ENCODE peak calls at places on chromosomes 13 and 19, in six cellular contexts. K, J, O, D, U and G are unnamed samples.

GRCh38 chr13:29905845-29906244 is 55.4 kb upstream of the UBL3 start:
- DNase-seq in K (peak), O (no peak), D (no peak), U (no peak), J (peak), G (no peak)

GRCh38 chr13:75443356-75443958 is 38.5 kb downstream of the TBC1D4 start:
- DNase-seq in O (no peak), J (no peak), D (no peak), U (no peak), K (no peak), G (no peak)

GRCh38 chr19:43526884-43527859 is at the start of gene ETHE1:
- DNase-seq in D (peak), O (no peak), J (peak), K (peak), U (peak), G (peak)

GRCh38 chr13:47250141-47250540 is 353.3 kb upstream of the HTR2A start:
- DNase-seq in J (peak), O (peak), K (no peak), U (no peak), D (no peak), G (peak)

GRCh38 chr19:30064021-30064699 is 122.1 kb downstream of the URI1 start:
- DNase-seq in U (no peak), K (no peak), O (no peak), D (peak), J (no peak), G (no peak)

GRCh38 chr13:111911754-111912452 is 155.0 kb upstream of the SOX1 start:
- DNase-seq in O (no peak), D (peak), J (no peak), U (no peak), K (no peak), G (no peak)

GRCh38 chr19:31334849-31335624 is 14.2 kb downstream of the TSHZ3 start:
- DNase-seq in O (no peak), U (no peak), J (no peak), K (no peak), D (no peak), G (no peak)

GRCh38 chr13:44853641-44854040 is 135.6 kb downstream of the NUFIP1 start:
- DNase-seq in O (no peak), K (peak), J (no peak), U (no peak), D (no peak), G (no peak)

GRCh38 chr19:1259206-1259872 is 9.8 kb upstream of the CIRBP start:
- DNase-seq in K (peak), O (no peak), D (peak), J (peak), U (peak), G (no peak)

GRCh38 chr13:27425918-27426630 is 1.7 kb downstream of the GTF3A start:
- DNase-seq in D (peak), K (peak), J (peak), O (peak), U (peak), G (peak)

GRCh38 chr13:73598021-73598712 is 536.0 kb downstream of the KLF12 start:
- DNase-seq in K (no peak), U (no peak), J (peak), O (no peak), D (no peak), G (peak)

GRCh38 chr13:106835477-106835876 is 267.5 kb upstream of the ARGLU1 start:
- DNase-seq in K (no peak), D (no peak), O (no peak), U (no peak), J (no peak), G (no peak)

GRCh38 chr13:86920960-86921359 is 750.2 kb upstream of the SLITRK5 start:
- DNase-seq in K (no peak), O (no peak), U (no peak), J (no peak), D (no peak), G (no peak)

GRCh38 chr19:14375582-14376291 is 5.5 kb upstream of the ADGRE5 start:
- DNase-seq in J (peak), U (no peak), D (peak), O (no peak), K (no peak), G (no peak)

GRCh38 chr13:83941669-83942335 is 59.5 kb upstream of the SLITRK1 start:
- DNase-seq in D (no peak), J (no peak), U (no peak), O (no peak), K (no peak), G (no peak)

GRCh38 chr13:113207890-113208423 is 512 bp downstream of the PCID2 start:
- DNase-seq in U (peak), K (peak), D (no peak), J (peak), O (no peak), G (peak)

GRCh38 chr13:52737900-52738299 is 1.7 kb downstream of the CNMD start:
- DNase-seq in D (no peak), J (no peak), O (no peak), U (no peak), K (no peak), G (no peak)

GRCh38 chr19:19053508-19054314 is 10.1 kb upstream of the SLC25A42 start:
- DNase-seq in J (peak), O (no peak), K (peak), D (peak), U (peak), G (peak)

GRCh38 chr19:32233091-32233490 is 112.3 kb upstream of the ZNF507 start:
- DNase-seq in D (peak), K (no peak), U (no peak), J (no peak), O (no peak), G (no peak)

GRCh38 chr13:23288995-23289394 is 108.2 kb downstream of the SGCG start:
- DNase-seq in O (no peak), K (no peak), D (no peak), U (no peak), J (no peak), G (no peak)

GRCh38 chr13:35984776-35985453 is 146.3 kb downstream of the DCLK1 start:
- DNase-seq in O (no peak), K (no peak), U (no peak), J (no peak), D (no peak), G (no peak)

GRCh38 chr13:113117335-113117872 is 5.2 kb upstream of the F10 start:
- DNase-seq in K (no peak), O (no peak), J (no peak), U (peak), D (peak), G (no peak)

GRCh38 chr13:30034448-30034795 is 184.0 kb upstream of the UBL3 start:
- DNase-seq in U (no peak), K (no peak), D (no peak), J (peak), O (no peak), G (no peak)

GRCh38 chr13:50892162-50892944 is 17.2 kb upstream of the RNASEH2B start:
- DNase-seq in K (no peak), J (no peak), O (no peak), D (peak), U (no peak), G (no peak)

GRCh38 chr19:39411832-39412099 is 703 bp upstream of the PLEKHG2 start:
- DNase-seq in D (peak), K (peak), O (peak), J (peak), U (peak), G (peak)

GRCh38 chr19:51124729-51125128 is at the start of gene SIGLEC9:
- DNase-seq in J (no peak), D (peak), K (peak), O (no peak), U (peak), G (no peak)

GRCh38 chr19:39479916-39480315 is 722 bp upstream of the TIMM50 start:
- DNase-seq in U (no peak), D (no peak), K (no peak), J (no peak), O (no peak), G (no peak)

GRCh38 chr19:47227347-47228167 is 3.4 kb downstream of the BBC3 start:
- DNase-seq in D (peak), K (peak), J (peak), U (peak), O (peak), G (peak)

DNA sequence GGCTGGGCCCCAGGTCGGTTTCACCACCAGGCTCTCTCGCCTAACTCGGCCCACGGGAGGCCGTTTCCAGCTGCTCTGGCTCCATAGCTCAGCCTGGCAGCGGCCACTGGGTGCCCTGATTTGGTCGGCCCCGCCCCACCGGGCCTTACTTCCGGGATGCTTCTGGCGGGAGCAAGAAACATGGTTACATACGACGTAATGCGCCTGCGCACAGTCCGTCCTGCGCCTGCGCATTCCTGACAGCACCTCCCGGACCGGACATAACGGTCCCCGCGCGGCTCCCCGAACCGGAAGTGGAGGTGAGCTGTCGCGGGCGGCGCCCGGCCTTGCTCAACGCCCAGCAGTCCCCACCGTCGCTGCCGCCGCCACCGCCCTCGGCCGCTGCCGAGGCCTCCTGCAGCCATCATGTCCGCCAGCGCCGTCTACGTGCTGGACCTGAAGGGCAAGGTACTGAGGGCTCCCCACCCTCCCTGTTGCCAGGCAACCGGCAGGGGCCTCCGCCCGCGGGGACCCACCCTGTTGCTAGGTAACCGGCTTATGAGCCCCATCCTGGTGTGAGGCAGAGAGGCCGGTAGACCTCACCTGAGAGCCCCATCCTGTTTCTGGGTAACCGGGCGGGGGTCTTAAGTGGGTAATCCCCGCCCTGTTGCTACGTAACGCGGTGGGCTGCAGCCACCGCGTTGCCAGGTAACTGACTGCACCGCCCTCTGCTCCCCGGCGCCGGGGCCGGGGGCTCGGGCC is at the start of gene AP1M1:
- DNase-seq in J (peak), K (peak), D (peak), U (peak), O (peak), G (peak)
- H3K4me3 ChIP-seq in J (peak), K (peak), D (peak), U (peak), O (peak), G (peak)

DNA sequence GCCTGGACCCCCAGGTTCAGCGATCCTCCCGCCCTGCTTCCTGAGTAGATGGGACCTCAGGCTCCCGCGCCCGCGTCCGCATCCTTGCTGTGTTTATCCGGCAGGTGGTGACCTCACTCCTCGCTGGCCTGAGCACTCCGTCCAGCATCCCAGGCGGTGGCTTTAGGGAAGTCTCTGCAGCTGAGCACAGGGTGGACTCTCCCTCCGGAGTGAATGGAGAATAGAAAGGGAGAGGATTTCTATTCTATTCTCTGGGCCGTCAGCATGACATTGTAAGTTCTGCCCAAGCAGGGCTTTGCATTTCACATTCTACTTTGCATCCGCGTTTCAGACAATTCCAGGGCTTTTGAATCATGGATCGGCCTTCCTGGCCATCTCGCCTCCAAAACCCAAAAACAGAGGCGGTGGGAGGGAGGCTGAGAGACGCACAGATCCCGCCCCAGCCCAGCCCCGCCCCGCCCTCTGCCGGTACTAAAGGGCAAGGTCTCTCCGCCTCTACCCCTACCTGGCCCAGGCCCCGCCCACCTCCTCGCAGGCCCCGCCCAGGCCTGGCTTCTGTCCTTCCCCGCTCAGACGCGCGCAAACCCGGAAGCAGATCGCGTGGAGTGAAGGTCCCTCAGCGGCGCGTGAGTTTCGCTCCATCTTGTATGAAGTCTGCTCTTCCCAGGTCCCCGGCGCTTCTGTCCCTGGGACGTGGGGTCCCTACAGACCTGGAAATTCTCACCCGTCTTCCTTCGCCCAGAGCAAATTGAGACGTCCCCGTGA is at the start of gene ZNF525:
- DNase-seq in D (peak), O (peak), K (peak), U (peak), J (peak), G (peak)
- TF ChIP-seq CTCF in D (peak), O (peak), K (no peak), U (peak), J (peak), G (peak)

GRCh38 chr19:11556634-11557420 is 2.2 kb downstream of the ELOF1 start:
- DNase-seq in O (no peak), U (no peak), K (no peak), J (no peak), D (no peak), G (no peak)

GRCh38 chr19:11563530-11563929 is 4.5 kb upstream of the ELOF1 start:
- DNase-seq in U (no peak), D (no peak), K (no peak), O (no peak), J (no peak), G (no peak)

GRCh38 chr19:11555246-11555645 is 3.8 kb downstream of the ELOF1 start:
- DNase-seq in J (no peak), K (no peak), U (no peak), O (no peak), D (no peak), G (no peak)

GRCh38 chr19:11560404-11560988 is 1.5 kb upstream of the ELOF1 start:
- DNase-seq in K (peak), J (peak), D (no peak), U (no peak), O (peak), G (peak)

DNA sequence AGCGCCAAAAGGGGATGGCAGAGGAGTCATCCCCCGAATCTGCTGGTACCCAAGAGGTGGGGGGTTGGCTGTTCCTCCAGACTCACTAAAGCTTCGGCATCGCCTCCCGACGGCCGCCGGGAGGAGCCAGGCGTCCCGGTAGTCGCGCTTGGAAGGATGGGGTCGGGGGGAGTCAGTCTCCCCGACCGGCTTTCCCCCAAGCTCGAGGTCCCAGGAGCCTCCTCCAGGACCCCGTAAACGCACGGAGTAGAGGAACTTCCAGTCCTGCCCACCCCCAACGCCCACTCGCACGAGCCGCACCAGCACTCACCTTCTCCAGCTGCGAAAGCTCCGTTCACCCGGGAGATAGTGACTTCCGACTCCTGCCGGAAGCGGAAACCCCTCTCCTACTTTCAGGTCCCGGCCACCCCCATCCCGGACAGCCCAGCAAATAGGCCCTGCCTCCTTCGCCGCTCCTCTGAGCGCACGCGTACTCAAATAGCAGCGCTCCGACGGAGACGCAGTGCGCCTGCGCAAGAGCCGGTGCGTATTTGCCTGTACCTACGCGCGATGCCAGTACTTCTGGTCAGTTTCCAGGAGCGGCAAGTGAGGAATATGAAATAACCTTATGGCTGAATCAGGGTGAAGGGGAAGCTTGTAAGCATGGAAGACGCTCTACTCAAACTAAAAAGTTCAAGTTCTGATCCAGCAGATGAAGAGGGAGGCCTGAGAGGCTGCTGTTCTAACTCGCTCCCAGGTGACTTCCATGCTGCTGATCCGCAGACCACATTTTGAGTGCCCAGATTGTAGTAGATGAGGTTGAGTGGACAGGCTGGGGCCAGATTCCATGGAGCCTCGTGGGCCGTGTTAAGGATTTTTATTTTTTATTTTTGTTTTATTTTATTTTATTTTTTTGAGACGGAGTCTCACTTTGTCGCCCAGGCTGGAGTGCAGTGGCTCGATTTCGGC is at the start of gene ELOF1:
- DNase-seq in O (peak), J (peak), U (peak), K (peak), D (peak), G (peak)
- H3K4me3 ChIP-seq in O (peak), J (peak), U (peak), K (peak), D (peak), G (peak)

DNA sequence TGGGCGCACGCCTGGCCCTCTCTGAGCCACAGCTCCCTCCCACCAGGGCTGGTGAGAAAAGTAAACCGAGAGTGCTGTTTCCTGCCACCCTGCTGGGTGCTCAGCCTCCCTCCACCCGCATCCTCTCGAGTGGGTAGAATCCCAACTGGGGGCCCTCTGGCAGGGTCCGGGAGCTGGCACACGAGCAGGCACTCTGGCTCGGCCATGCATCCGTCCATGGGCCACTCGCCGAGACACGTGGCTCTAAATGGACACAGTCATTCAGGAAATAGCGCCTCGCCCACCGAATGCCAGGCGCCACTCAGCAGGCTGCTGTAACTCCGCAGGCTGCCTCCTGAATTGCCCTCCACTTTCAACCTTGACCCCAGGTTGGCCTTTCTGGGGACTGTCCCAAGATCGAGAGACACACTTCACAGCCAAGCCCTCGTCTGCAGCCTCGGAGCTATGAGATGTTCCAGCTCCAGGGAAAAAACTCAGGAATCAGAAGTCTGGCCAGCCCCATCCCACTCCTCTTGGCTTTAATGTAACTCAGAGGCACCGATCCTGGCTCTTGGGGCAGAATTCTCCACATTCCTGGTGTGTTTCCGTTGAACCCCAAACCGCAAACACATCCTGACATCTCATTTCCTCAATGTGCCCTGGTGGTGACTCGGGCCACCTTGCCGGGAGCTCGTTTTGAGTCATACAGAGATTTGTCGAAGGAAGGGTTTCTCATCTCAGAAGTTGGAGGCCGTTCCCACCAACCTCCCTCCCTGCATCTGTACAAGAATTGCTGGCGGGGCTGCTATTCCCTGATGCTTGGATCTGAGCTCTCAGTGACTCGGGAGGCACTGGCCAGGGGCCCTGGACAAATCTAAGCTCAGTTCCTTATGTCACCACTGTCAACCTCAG is 14.1 kb downstream of the KLF2 start:
- DNase-seq in J (peak), D (peak), O (peak), U (peak), K (peak), G (peak)
- TF ChIP-seq CTCF in J (peak), D (no peak), O (no peak), U (peak), K (no peak), G (peak)

DNA sequence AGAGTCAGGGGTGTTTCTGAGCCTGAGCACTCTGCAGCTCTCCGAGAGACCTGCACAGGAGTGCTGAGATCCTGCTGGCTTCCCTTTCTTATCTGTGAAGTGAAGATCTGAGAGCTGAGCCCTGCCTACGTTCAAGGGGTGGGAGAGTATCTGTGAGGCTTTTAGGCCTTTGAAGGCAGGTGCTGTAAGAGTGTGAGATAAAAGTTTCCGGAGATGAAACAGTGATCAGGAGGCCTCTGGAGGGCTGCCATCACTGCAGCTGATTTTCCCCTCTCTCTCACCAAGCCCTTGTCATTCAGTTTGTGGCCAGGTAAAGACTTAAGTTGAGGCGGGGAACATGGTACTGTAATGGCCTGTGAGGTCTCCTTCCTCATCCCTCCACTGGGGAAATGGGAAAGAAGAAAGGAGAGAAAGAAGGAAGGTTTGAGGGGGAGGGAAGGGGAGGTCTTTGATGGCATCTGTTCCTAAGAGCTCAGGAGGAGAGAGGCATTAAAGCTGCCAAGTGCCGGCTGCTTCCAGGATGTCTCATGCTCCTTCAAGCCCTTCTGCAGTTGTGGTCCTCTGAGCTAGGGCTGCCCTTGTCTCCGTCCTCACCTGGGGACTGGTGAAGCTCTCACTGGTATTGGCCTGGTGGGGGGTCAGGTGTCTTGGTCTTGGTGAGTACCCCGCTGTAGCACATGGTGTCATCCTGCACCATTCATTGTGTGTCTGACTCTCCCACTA is 83.3 kb downstream of the AKAP11 start:
- DNase-seq in O (no peak), K (no peak), U (no peak), D (no peak), J (no peak), G (no peak)
- H3K4me3 ChIP-seq in O (no peak), K (no peak), U (no peak), D (no peak), J (no peak), G (no peak)